ENCODE peak calls at places on chromosome 5, in four cellular contexts. One of them, this sample, is unnamed.

GRCh38 chr5:33313150-33313549 is 127.6 kb upstream of the TARS1 start:
- DNase-seq in HepG2: no peak
- DNase-seq in HCT116: peak
- DNase-seq in K562: no peak
- DNase-seq in this sample: no peak

GRCh38 chr5:54317511-54318260 is 7.3 kb upstream of the ARL15 start:
- DNase-seq in HepG2: no peak
- DNase-seq in HCT116: no peak
- DNase-seq in K562: no peak
- DNase-seq in this sample: no peak

GRCh38 chr5:156121234-156121633 is 205.7 kb upstream of the SGCD start:
- DNase-seq in HepG2: no peak
- DNase-seq in HCT116: no peak
- DNase-seq in K562: no peak
- DNase-seq in this sample: no peak

GRCh38 chr5:132479073-132479811 is 11.3 kb downstream of the IRF1 start:
- DNase-seq in HepG2: no peak
- DNase-seq in HCT116: no peak
- DNase-seq in K562: no peak
- DNase-seq in this sample: no peak

GRCh38 chr5:52139888-52140580 is 647.7 kb upstream of the ITGA1 start:
- DNase-seq in HepG2: no peak
- DNase-seq in HCT116: no peak
- DNase-seq in K562: no peak
- DNase-seq in this sample: no peak

GRCh38 chr5:85533324-85533723 is 1084.4 kb upstream of the COX7C start:
- DNase-seq in HepG2: no peak
- DNase-seq in HCT116: no peak
- DNase-seq in K562: no peak
- DNase-seq in this sample: no peak

GRCh38 chr5:72599519-72600400 is 92.5 kb upstream of the ZNF366 start:
- DNase-seq in HepG2: no peak
- DNase-seq in HCT116: no peak
- DNase-seq in K562: no peak
- DNase-seq in this sample: no peak

GRCh38 chr5:68404246-68404645 is 188.7 kb downstream of the PIK3R1 start:
- DNase-seq in HepG2: no peak
- DNase-seq in HCT116: no peak
- DNase-seq in K562: no peak
- DNase-seq in this sample: no peak

GRCh38 chr5:120465281-120465961 is 1.3 kb downstream of the PRR16 start:
- DNase-seq in HepG2: no peak
- DNase-seq in HCT116: no peak
- DNase-seq in K562: peak
- DNase-seq in this sample: peak

GRCh38 chr5:1892211-1892610 is 9.5 kb upstream of the IRX4 start:
- DNase-seq in HepG2: no peak
- DNase-seq in HCT116: no peak
- DNase-seq in K562: no peak
- DNase-seq in this sample: no peak

GRCh38 chr5:95963650-95964410 is 2.2 kb upstream of the ELL2 start:
- DNase-seq in HepG2: no peak
- DNase-seq in HCT116: no peak
- DNase-seq in K562: peak
- DNase-seq in this sample: no peak

GRCh38 chr5:159410480-159410879 is 80.2 kb upstream of the IL12B start:
- DNase-seq in HepG2: no peak
- DNase-seq in HCT116: no peak
- DNase-seq in K562: no peak
- DNase-seq in this sample: no peak

GRCh38 chr5:176986280-176986679 is 20.3 kb downstream of the UIMC1 start:
- DNase-seq in HepG2: no peak
- DNase-seq in HCT116: no peak
- DNase-seq in K562: no peak
- DNase-seq in this sample: no peak

GRCh38 chr5:176985516-176985915 is 21.1 kb downstream of the UIMC1 start:
- DNase-seq in HepG2: no peak
- DNase-seq in HCT116: no peak
- DNase-seq in K562: no peak
- DNase-seq in this sample: no peak

GRCh38 chr5:176979669-176980068 is 26.9 kb downstream of the UIMC1 start:
- DNase-seq in HepG2: no peak
- DNase-seq in HCT116: no peak
- DNase-seq in K562: no peak
- DNase-seq in this sample: no peak

DNA sequence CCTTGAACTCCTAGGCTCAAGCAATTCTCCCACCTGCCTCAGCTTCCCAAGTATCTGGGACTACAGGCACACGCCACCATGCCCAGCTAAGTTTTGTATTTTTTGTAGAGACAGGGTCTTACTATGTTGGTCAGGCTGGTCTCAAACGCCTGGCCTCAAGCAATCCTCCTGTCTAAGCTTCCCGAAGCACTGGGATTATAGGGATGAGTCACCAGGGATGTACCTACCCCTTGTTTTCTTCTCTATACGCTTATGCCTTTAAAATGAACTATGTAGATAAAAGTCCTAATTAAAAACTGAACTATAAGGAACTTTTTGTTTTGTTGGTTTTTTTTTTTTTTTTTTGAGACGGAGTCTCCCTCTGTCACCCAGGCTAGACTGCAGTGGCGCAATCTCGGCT is 25.8 kb downstream of the UIMC1 start:
- DNase-seq in HepG2: no peak
- DNase-seq in HCT116: no peak
- DNase-seq in K562: no peak
- DNase-seq in this sample: no peak
- TF ChIP-seq SIN3A in HepG2: no peak
- TF ChIP-seq SIN3A in HCT116: no peak
- TF ChIP-seq SIN3A in K562: no peak
- TF ChIP-seq SIN3A in this sample: no peak

GRCh38 chr5:142063878-142064331 is 44.7 kb upstream of the NDFIP1 start:
- DNase-seq in HepG2: peak
- DNase-seq in HCT116: no peak
- DNase-seq in K562: no peak
- DNase-seq in this sample: peak
- TF ChIP-seq ELF1 in HepG2: no peak
- TF ChIP-seq ELF1 in HCT116: no peak
- TF ChIP-seq ELF1 in K562: no peak
- TF ChIP-seq ELF1 in this sample: no peak

DNA sequence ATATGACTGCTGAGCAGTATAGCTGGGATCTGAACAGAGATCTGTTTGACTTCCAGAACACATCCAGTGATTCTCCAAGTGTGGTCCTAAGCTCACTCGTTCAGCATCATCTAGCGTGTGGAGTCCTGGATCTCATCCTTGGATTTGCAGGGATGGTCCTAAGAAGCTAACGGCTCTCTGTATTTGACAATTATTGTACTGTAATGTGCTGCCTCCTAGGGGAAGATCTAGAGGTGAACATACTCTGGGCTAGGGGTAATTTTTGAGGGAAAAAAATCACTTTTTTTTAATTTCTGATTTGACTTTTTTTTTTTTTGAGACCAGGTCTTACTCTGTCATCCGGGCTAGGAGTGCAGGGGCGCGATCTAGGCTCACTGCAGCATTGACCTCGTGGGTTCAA is 1.5 kb downstream of the SLC26A2 start:
- DNase-seq in HepG2: peak
- DNase-seq in HCT116: no peak
- DNase-seq in K562: peak
- DNase-seq in this sample: peak
- TF ChIP-seq YY1 in HepG2: no peak
- TF ChIP-seq YY1 in HCT116: no peak
- TF ChIP-seq YY1 in K562: no peak
- TF ChIP-seq YY1 in this sample: no peak

GRCh38 chr5:64836190-64836750 is 67.5 kb downstream of the CWC27 start:
- DNase-seq in HepG2: no peak
- DNase-seq in HCT116: no peak
- DNase-seq in K562: no peak
- DNase-seq in this sample: no peak

GRCh38 chr5:64836786-64837185 is 68.1 kb downstream of the CWC27 start:
- DNase-seq in HepG2: no peak
- DNase-seq in HCT116: no peak
- DNase-seq in K562: no peak
- DNase-seq in this sample: no peak

GRCh38 chr5:64835266-64835665 is 66.5 kb downstream of the CWC27 start:
- DNase-seq in HepG2: no peak
- DNase-seq in HCT116: no peak
- DNase-seq in K562: no peak
- DNase-seq in this sample: no peak

GRCh38 chr5:64834037-64834436 is 65.3 kb downstream of the CWC27 start:
- DNase-seq in HepG2: no peak
- DNase-seq in HCT116: no peak
- DNase-seq in K562: no peak
- DNase-seq in this sample: no peak

GRCh38 chr5:64834611-64835010 is 65.9 kb downstream of the CWC27 start:
- DNase-seq in HepG2: no peak
- DNase-seq in HCT116: no peak
- DNase-seq in K562: no peak
- DNase-seq in this sample: no peak
- TF ChIP-seq SIN3A in HepG2: no peak
- TF ChIP-seq SIN3A in HCT116: no peak
- TF ChIP-seq SIN3A in K562: no peak
- TF ChIP-seq SIN3A in this sample: no peak

DNA sequence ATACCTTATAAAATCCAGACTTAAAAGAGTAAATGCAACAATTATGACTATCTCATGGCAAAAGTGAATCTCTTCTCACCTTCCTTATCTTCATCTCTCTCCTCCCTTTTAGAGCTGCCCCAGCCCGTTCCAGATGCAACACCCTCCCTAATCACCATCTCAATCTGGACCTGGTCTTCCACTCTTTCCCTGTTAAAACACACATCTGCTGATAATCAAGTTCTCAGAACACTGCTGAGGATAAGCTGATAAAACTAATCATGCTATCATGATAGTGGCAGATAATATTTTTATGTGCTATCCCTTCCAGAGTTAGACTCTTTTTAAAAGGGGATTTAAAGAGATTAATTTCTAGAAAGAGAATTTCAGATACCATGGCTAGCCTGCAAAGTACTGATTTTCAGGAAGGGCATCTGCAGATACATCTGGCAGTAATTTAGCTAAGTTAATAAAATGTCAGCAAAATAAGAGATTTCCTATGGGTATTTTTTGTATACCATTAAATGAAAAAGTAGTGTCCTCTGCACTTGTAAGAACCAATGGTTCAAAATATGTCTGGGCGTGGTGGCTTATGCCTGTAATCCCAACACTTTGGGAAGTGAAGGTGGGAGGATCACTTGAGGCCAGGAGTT is 17.2 kb downstream of the SGTB start:
- DNase-seq in HepG2: no peak
- DNase-seq in HCT116: no peak
- DNase-seq in K562: no peak
- DNase-seq in this sample: peak
- TF ChIP-seq ELF1 in HepG2: no peak
- TF ChIP-seq ELF1 in HCT116: no peak
- TF ChIP-seq ELF1 in K562: no peak
- TF ChIP-seq ELF1 in this sample: no peak

GRCh38 chr5:82657036-82657699 is 379.0 kb upstream of the RPS23 start:
- DNase-seq in HepG2: no peak
- DNase-seq in HCT116: no peak
- DNase-seq in K562: no peak
- DNase-seq in this sample: no peak
- TF ChIP-seq YY1 in HepG2: no peak
- TF ChIP-seq YY1 in HCT116: no peak
- TF ChIP-seq YY1 in K562: no peak
- TF ChIP-seq YY1 in this sample: no peak

This sample was measured in SK-N-SH.